ENCODE peak calls at places on chromosome 1, in nine cellular contexts. C is bronchial epithelial cell; M is iris pigment epithelial cell; Y is NCI-H774; R is osteocyte; K is transverse colon; A is NCI-H526; T is activated CD4-positive, alpha-beta T cell treated with anti-CD3 and anti-CD28 coated beads, Interleukin-2, amount 50 U/mL, for 48 hours; V is head of caudate nucleus. E is an unnamed sample.

GRCh38 chr1:58968360-58968952 is 184.6 kb upstream of the JUN start:
- DNase-seq in V (peak; percentile 38), M (peak; percentile 73), T (peak; percentile 19), Y (no peak), K (peak; percentile 72), C (no peak), A (no peak), R (no peak), E (peak; percentile 87)

GRCh38 chr1:201783572-201783971 is 45.4 kb upstream of the IPO9 start:
- DNase-seq in M (no peak), A (no peak), C (no peak), V (no peak), T (no peak), R (no peak), K (no peak), Y (no peak), E (no peak)

GRCh38 chr1:221723018-221723917 is 18.6 kb downstream of the DUSP10 start:
- DNase-seq in V (no peak), T (no peak), M (peak; percentile 92), C (no peak), A (no peak), R (no peak), Y (no peak), K (no peak), E (no peak)

GRCh38 chr1:217881607-217882332 is 250.6 kb downstream of the SPATA17 start:
- DNase-seq in M (no peak), R (no peak), T (no peak), C (no peak), Y (no peak), V (no peak), A (no peak), K (no peak), E (no peak)

GRCh38 chr1:63892632-63893395 is 119.0 kb downstream of the ROR1 start:
- DNase-seq in A (peak; percentile 47), Y (peak; percentile 13), M (peak; percentile 76), T (no peak), C (peak; percentile 48), V (no peak), K (peak; percentile 26), R (no peak), E (no peak)

GRCh38 chr1:82759035-82759434 is 958.3 kb downstream of the ADGRL2 start:
- DNase-seq in Y (no peak), K (no peak), T (no peak), R (no peak), V (no peak), M (no peak), A (no peak), C (peak; percentile 17), E (no peak)

GRCh38 chr1:62040973-62041372 is 153.7 kb upstream of the L1TD1 start:
- DNase-seq in Y (no peak), M (no peak), C (no peak), A (no peak), K (no peak), T (no peak), R (no peak), V (no peak), E (no peak)

GRCh38 chr1:223748405-223748772 is 36.0 kb downstream of the CAPN2 start:
- DNase-seq in K (peak; percentile 28), Y (no peak), R (no peak), T (peak; percentile 18), M (peak; percentile 85), A (no peak), C (no peak), V (no peak), E (no peak)

GRCh38 chr1:152473887-152474537 is 36.6 kb upstream of the LCE5A start:
- DNase-seq in V (no peak), M (no peak), R (no peak), T (no peak), A (no peak), C (peak; percentile 59), Y (no peak), K (no peak), E (no peak)

GRCh38 chr1:15525043-15525958 is 1.3 kb upstream of the CASP9 start:
- DNase-seq in R (no peak), K (peak; percentile 26), T (peak; percentile 9), M (peak; percentile 23), Y (no peak), V (no peak), A (peak; percentile 41), C (peak; percentile 89), E (no peak)